ENCODE peak calls at places on chromosome 6, in six cellular contexts. Z, Y, J, W, U and S are unnamed samples.

GRCh38 chr6:27293436-27294152 is 18.5 kb downstream of the POM121L2 start:
- DNase-seq in Z (no peak), W (no peak), Y (peak; percentile 52), U (peak; percentile 77), J (no peak), S (peak; percentile 67)

GRCh38 chr6:15292721-15293302 is 46.9 kb downstream of the JARID2 start:
- DNase-seq in Z (no peak), U (no peak), W (no peak), Y (no peak), J (no peak), S (no peak)

GRCh38 chr6:82072771-82073170 is 174.8 kb downstream of the IBTK start:
- DNase-seq in Z (no peak), W (no peak), Y (peak; percentile 85), U (no peak), J (no peak), S (peak; percentile 73)

GRCh38 chr6:36874016-36874442 is 574 bp downstream of the PPIL1 start:
- DNase-seq in Z (no peak), U (no peak), Y (peak; percentile 26), J (no peak), W (peak; percentile 37), S (no peak)

GRCh38 chr6:44005507-44005903 is 121.7 kb downstream of the MRPL14 start:
- DNase-seq in Z (no peak), W (no peak), U (no peak), J (no peak), Y (no peak), S (no peak)

GRCh38 chr6:35247642-35248231 is 11.8 kb upstream of the ZNF76 start:
- DNase-seq in W (no peak), Z (no peak), U (no peak), J (peak; percentile 50), Y (no peak), S (peak; percentile 15)

GRCh38 chr6:170152989-170153388 is 137.9 kb downstream of the DLL1 start:
- DNase-seq in Z (no peak), Y (peak; percentile 56), W (no peak), U (peak; percentile 52), J (no peak), S (no peak)

GRCh38 chr6:110689275-110689935 is 125.9 kb downstream of the CDK19 start:
- DNase-seq in J (no peak), Y (no peak), U (no peak), Z (no peak), W (no peak), S (no peak)

GRCh38 chr6:37871616-37872384 is 52.3 kb downstream of the ZFAND3 start:
- DNase-seq in W (no peak), U (no peak), Y (no peak), Z (no peak), J (no peak), S (no peak)

GRCh38 chr6:87815449-87815848 is 113.4 kb upstream of the AKIRIN2 start:
- DNase-seq in Z (no peak), U (no peak), W (no peak), J (no peak), Y (no peak), S (no peak)

GRCh38 chr6:150380256-150380655 is 11.4 kb downstream of the IYD start:
- DNase-seq in Y (peak; percentile 14), U (no peak), J (no peak), Z (no peak), W (no peak), S (no peak)

GRCh38 chr6:51654647-51655046 is 432.8 kb downstream of the PKHD1 start:
- DNase-seq in J (no peak), Y (no peak), Z (no peak), W (no peak), U (no peak), S (no peak)

GRCh38 chr6:116323863-116324262 is 44.1 kb upstream of the TSPYL1 start:
- DNase-seq in J (no peak), W (no peak), Y (no peak), Z (no peak), U (no peak), S (no peak)

GRCh38 chr6:140078552-140079126 is 704.2 kb upstream of the CITED2 start:
- DNase-seq in Y (peak; percentile 97), Z (no peak), U (no peak), W (peak; percentile 34), J (no peak), S (peak; percentile 94)

GRCh38 chr6:21587182-21587924 is 6.2 kb upstream of the SOX4 start:
- DNase-seq in J (peak; percentile 45), W (peak; percentile 62), Y (peak; percentile 71), Z (peak; percentile 80), U (peak; percentile 63), S (peak; percentile 35)

GRCh38 chr6:70763754-70764153 is 96.1 kb downstream of the SMAP1 start:
- DNase-seq in W (no peak), J (no peak), U (no peak), Y (peak; percentile 6), Z (no peak), S (peak; percentile 11)

GRCh38 chr6:167918507-167919278 is 78.8 kb upstream of the KIF25 start:
- DNase-seq in Y (no peak), U (no peak), Z (no peak), J (no peak), W (peak; percentile 43), S (no peak)

GRCh38 chr6:123681957-123682462 is 45.3 kb upstream of the TRDN start:
- DNase-seq in Y (no peak), U (no peak), J (no peak), Z (no peak), W (no peak), S (no peak)

GRCh38 chr6:169251822-169252804 is 1.5 kb downstream of the THBS2 start:
- DNase-seq in Z (no peak), U (no peak), Y (no peak), W (peak; percentile 27), J (no peak), S (no peak)

GRCh38 chr6:81834141-81834621 is 81.7 kb upstream of the TENT5A start:
- DNase-seq in W (no peak), Z (no peak), J (no peak), U (no peak), Y (peak; percentile 77), S (peak; percentile 76)

GRCh38 chr6:149150999-149151398 is 166.5 kb upstream of the TAB2 start:
- DNase-seq in U (no peak), J (no peak), Z (no peak), Y (no peak), W (no peak), S (no peak)

GRCh38 chr6:131960371-131961133 is 9.4 kb upstream of the CCN2 start:
- DNase-seq in W (no peak), J (no peak), Z (no peak), Y (no peak), U (no peak), S (peak; percentile 16)
- TF ChIP-seq CTCF in W (peak; percentile 33), J (no peak), Z (peak; percentile 61), Y (no peak), U (no peak), S (peak; percentile 78)

DNA sequence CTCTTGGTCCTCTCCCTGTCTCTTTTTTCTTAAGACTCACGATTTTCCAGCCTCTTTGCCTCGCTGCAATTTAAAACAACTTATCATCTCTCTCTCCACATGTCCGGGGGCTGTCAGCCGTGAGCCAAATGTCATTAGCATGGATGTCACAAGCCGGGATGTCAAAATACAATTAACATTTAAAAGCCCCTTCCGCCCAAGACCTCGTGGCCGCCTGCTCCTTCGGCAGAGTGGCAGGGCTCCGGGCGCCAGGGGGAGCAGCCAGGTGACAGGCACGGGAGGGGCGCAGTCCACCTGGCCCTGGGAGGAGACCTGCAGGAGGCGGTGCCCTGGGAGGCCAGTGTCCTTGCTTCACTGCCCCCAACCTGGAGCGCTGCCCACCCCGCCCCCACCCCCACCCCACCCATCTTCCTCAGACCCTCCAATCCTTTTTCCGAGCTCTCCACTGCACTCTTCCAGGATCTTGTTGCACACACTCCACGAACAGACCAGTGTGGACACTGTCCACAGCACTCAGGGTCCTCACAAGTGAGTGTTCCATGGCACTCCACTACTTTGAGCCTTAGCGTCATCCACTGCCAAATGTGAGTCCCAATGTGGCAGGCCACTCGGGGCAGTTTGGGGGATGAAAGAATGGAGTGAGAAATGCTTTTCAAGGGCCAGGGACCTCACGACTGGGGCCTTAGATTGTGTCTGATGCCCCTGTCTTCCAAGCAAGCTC is 5.6 kb upstream of the GRM4 start:
- DNase-seq in Y (no peak), W (no peak), U (peak; percentile 71), Z (peak; percentile 45), J (no peak), S (no peak)
- TF ChIP-seq CTCF in Y (no peak), W (no peak), U (no peak), Z (no peak), J (no peak), S (peak; percentile 23)

GRCh38 chr6:156617376-156617775 is 159.8 kb upstream of the ARID1B start:
- DNase-seq in J (no peak), U (no peak), W (no peak), Y (peak; percentile 59), Z (no peak), S (no peak)

GRCh38 chr6:156616495-156616894 is 160.7 kb upstream of the ARID1B start:
- DNase-seq in J (no peak), Z (no peak), W (no peak), U (no peak), Y (no peak), S (no peak)

GRCh38 chr6:156613996-156614395 is 163.2 kb upstream of the ARID1B start:
- DNase-seq in J (no peak), U (no peak), W (no peak), Z (no peak), Y (no peak), S (no peak)

GRCh38 chr6:156622185-156622584 is 155.0 kb upstream of the ARID1B start:
- DNase-seq in U (no peak), J (no peak), Y (no peak), W (no peak), Z (no peak), S (no peak)

DNA sequence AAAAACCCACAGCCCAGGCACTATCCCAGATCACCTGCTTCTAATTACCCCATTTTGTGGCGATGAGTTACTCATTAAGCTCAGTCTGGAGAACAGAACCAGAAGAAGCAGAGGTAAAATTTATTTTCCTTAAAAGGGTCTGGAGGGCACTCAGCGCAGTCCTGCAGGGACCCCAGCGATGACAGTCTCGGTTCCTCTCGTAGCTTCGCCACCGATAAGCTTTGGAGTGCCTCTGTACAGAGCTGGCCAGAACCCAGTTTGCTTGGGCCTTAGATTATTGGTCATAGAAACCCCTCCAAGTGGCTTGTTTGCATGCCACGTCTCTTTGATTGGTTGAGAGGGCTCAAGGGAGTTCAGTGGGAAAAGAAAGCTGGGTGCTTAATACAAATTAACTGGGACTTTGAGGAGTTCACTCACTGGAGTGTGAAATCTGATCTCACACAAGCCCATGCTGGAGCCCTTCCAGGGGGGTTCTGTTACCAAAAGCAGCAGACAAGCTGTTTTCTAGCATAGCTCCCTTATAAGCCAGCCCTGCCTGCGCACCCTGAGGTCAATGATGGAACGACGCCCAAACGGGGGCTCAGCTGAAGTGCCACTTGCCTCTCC is 158.5 kb upstream of the ARID1B start:
- DNase-seq in Y (peak; percentile 21), U (peak; percentile 54), W (no peak), Z (peak; percentile 46), J (no peak), S (no peak)
- TF ChIP-seq CTCF in Y (no peak), U (peak; percentile 14), W (no peak), Z (no peak), J (no peak), S (no peak)

GRCh38 chr6:23731609-23732008 is 394.4 kb upstream of the NRSN1 start:
- DNase-seq in J (no peak), W (no peak), Y (no peak), Z (no peak), U (no peak), S (no peak)

DNA sequence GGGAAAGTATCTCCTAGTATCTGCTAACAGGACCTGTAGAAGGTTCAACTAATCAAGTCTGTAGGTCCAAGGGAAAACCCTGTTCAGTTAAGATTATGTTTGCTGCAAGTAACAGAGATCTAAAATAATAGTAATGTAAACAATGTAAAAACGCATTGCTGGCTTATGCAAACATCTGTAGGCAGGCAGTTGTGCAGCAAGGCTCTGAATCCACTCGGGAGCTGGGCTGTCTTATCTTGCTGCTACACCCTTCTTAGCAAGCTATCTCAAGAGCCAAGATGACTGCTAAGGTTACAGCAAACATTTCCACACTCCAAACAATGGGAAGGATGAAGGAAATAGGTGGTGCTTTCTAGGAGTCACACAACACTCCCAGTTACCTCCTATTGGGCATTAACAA is 397.3 kb upstream of the NRSN1 start:
- DNase-seq in U (no peak), Y (no peak), J (no peak), Z (no peak), W (no peak), S (no peak)
- TF ChIP-seq CTCF in U (no peak), Y (no peak), J (no peak), Z (no peak), W (no peak), S (no peak)